ENCODE peak calls at places on chromosome 14, in four cellular contexts. M is H9, N is IMR-90, A is H1. U is an unnamed sample.

GRCh38 chr14:105162374-105162979 is 6.1 kb downstream of the JAG2 start:
- DNase-seq in M (no peak), N (no peak), A (no peak), U (peak; percentile 15)

GRCh38 chr14:101496779-101497420 is 64.4 kb upstream of the DIO3 start:
- DNase-seq in M (peak; percentile 16), N (no peak), A (no peak), U (peak; percentile 48)

GRCh38 chr14:23457587-23458445 is 11.7 kb upstream of the NGDN start:
- DNase-seq in M (no peak), N (no peak), A (no peak), U (no peak)

GRCh38 chr14:100891501-100892445 is 11.7 kb downstream of the RTL1 start:
- DNase-seq in M (peak; percentile 20), N (no peak), A (no peak), U (no peak)

GRCh38 chr14:104214411-104214810 is 76.0 kb downstream of the KIF26A start:
- DNase-seq in M (no peak), N (no peak), A (no peak), U (no peak)

GRCh38 chr14:72646861-72647528 is 246.9 kb downstream of the DPF3 start:
- DNase-seq in M (no peak), N (peak; percentile 88), A (no peak), U (no peak)

GRCh38 chr14:87896393-87897380 is 96.3 kb downstream of the GALC start:
- DNase-seq in M (no peak), N (peak; percentile 56), A (no peak), U (peak; percentile 62)

GRCh38 chr14:32720927-32721326 is 217.8 kb upstream of the NPAS3 start:
- DNase-seq in M (no peak), N (peak; percentile 6), A (no peak), U (no peak)

GRCh38 chr14:105532735-105533141 is 6.4 kb downstream of the TMEM121 start:
- DNase-seq in M (no peak), N (no peak), A (no peak), U (no peak)

GRCh38 chr14:72700338-72701231 is 193.3 kb downstream of the DPF3 start:
- DNase-seq in M (no peak), N (peak; percentile 34), A (no peak), U (no peak)

GRCh38 chr14:74612346-74613021 is 447 bp upstream of the LTBP2 start:
- DNase-seq in M (peak; percentile 88), N (peak; percentile 72), A (peak; percentile 51), U (peak; percentile 91)

GRCh38 chr14:37275963-37276362 is 78.2 kb downstream of the MIPOL1 start:
- DNase-seq in M (no peak), N (no peak), A (no peak), U (no peak)

GRCh38 chr14:101122855-101123129 is 219.3 kb upstream of the RTL1 start:
- DNase-seq in M (no peak), N (no peak), A (no peak), U (no peak)

DNA sequence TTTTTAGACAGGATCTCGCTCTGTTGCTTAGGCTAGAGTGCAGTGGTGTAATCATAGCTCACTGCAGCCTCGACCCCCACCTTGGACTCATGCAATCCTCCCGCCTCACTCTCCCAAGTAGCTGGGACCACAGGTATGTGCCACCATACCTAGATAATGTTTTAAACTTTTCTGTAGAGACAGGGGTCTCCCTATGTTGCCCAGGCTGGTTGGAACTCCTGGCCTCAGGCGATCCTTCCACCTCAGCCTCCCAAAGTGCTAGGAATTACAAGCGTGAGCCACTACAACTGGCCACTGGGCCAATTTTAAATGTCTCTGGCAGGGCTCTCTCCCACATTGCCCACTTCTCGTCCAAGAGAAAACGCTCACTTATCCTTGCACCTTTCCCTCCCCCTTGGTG is 66.5 kb upstream of the DACT1 start:
- DNase-seq in M (no peak), N (no peak), A (no peak), U (no peak)
- H3K56ac ChIP-seq in M (no peak overlapping the region), N (no peak overlapping the region), A (no peak overlapping the region), U (no peak overlapping the region)

DNA sequence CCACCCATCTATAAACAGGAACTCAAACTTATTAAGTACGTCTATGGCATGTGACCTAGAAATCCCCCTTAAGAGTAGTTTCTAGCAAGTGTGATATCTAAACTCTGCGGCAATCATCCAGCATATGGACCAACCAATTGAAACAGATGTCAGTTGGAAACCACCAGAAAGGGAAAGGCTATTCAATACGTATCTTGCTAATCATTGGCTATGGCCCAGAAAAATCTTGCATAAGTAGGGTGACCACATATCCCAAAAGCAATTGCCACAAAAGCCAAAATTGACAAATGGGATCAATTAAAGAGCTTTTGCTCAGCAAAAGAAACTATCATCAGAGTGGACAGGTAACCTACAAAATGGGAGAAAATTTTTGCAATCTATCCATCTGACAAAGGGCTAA is 24.2 kb downstream of the SYNJ2BP start:
- DNase-seq in M (no peak), N (no peak), A (no peak), U (no peak)
- H3K56ac ChIP-seq in M (no peak overlapping the region), N (no peak overlapping the region), A (no peak overlapping the region), U (no peak overlapping the region)

GRCh38 chr14:102625564-102626296 is 33.3 kb downstream of the RCOR1 start:
- DNase-seq in M (no peak), N (no peak), A (no peak), U (no peak)
- H3K56ac ChIP-seq in M (no peak overlapping the region), N (no peak overlapping the region), A (no peak overlapping the region), U (no peak overlapping the region)

GRCh38 chr14:64910847-64911495 is 3.3 kb upstream of the CHURC1 start:
- DNase-seq in M (no peak), N (peak; percentile 55), A (no peak), U (peak; percentile 35)
- H3K56ac ChIP-seq in M (no peak overlapping the region), N (no peak overlapping the region), A (no peak overlapping the region), U (no peak overlapping the region)